ENCODE peak calls at places on chromosomes 1 and 21, in eight cellular contexts. E, Q, K, B, D, Z, F and M are unnamed samples.
A peak's percentile ranks its signal among the peaks of the same experiment; 100 is the strongest.

GRCh38 chr1:229025576-229025975 is 245.3 kb upstream of the RAB4A start:
- DNase-seq in K (no peak), E (no peak), F (no peak), D (no peak), B (no peak), Q (no peak), Z (no peak), M (no peak)

GRCh38 chr1:154446292-154446691 is 41.1 kb downstream of the IL6R start:
- DNase-seq in F (no peak), D (no peak), Q (no peak), E (no peak), Z (peak; percentile 84), K (peak; percentile 96), B (no peak), M (no peak)

GRCh38 chr1:204418174-204419063 is 6.8 kb upstream of the PPP1R15B start:
- DNase-seq in D (no peak), E (no peak), Z (no peak), B (no peak), F (no peak), Q (no peak), K (peak; percentile 35), M (no peak)

GRCh38 chr1:223313415-223313754 is 50.6 kb downstream of the SUSD4 start:
- DNase-seq in F (no peak), B (no peak), Z (no peak), Q (no peak), E (no peak), D (no peak), K (no peak), M (no peak)

GRCh38 chr1:150815871-150816270 is 7.8 kb upstream of the CTSK start:
- DNase-seq in B (no peak), Z (no peak), D (no peak), E (no peak), Q (no peak), F (no peak), K (no peak), M (no peak)

GRCh38 chr1:15848143-15848928 is 829 bp downstream of the SPEN start:
- DNase-seq in K (no peak), Q (peak; percentile 41), Z (peak; percentile 23), D (no peak), E (no peak), B (no peak), F (peak; percentile 80), M (no peak)

GRCh38 chr1:46303872-46304326 is 401 bp downstream of the UQCRH start:
- DNase-seq in E (no peak), F (no peak), Q (no peak), Z (no peak), D (no peak), B (no peak), K (no peak), M (no peak)

GRCh38 chr21:41142051-41142795 is 25.7 kb upstream of the BACE2 start:
- DNase-seq in E (peak; percentile 21), Q (no peak), F (no peak), B (peak; percentile 2), D (peak; percentile 12), Z (peak; percentile 69), K (no peak), M (no peak)

GRCh38 chr1:163796394-163796821 is 474.7 kb downstream of the NUF2 start:
- DNase-seq in E (no peak), Q (no peak), B (no peak), D (no peak), F (no peak), Z (no peak), K (peak; percentile 45), M (no peak)

GRCh38 chr1:21815724-21816311 is 3.8 kb downstream of the LDLRAD2 start:
- DNase-seq in D (no peak), F (no peak), E (no peak), K (no peak), B (no peak), Q (no peak), Z (no peak), M (no peak)

GRCh38 chr1:84027368-84027767 is 28.4 kb upstream of the TTLL7 start:
- DNase-seq in K (no peak), E (no peak), B (no peak), Q (no peak), F (no peak), Z (no peak), D (no peak), M (no peak)

GRCh38 chr1:150567717-150568561 is 11.5 kb downstream of the MCL1 start:
- DNase-seq in Q (no peak), B (peak; percentile 95), K (peak; percentile 99), Z (peak; percentile 98), F (peak; percentile 91), E (peak; percentile 69), D (peak; percentile 43), M (no peak)

GRCh38 chr1:156124557-156125483 is 10.3 kb downstream of the LMNA start:
- DNase-seq in F (peak; percentile 80), K (peak; percentile 48), B (no peak), Z (no peak), D (no peak), E (no peak), Q (peak; percentile 59), M (no peak)

GRCh38 chr1:113745425-113745824 is 13.9 kb downstream of the PHTF1 start:
- DNase-seq in D (no peak), B (peak; percentile 5), E (no peak), K (no peak), Q (no peak), F (no peak), Z (no peak), M (no peak)

GRCh38 chr21:27476696-27477095 is 509.8 kb upstream of the ADAMTS5 start:
- DNase-seq in D (no peak), F (no peak), Z (peak; percentile 67), E (no peak), Q (no peak), K (peak; percentile 80), B (no peak), M (no peak)

GRCh38 chr1:94209425-94209824 is 28.0 kb downstream of the ARHGAP29 start:
- DNase-seq in F (no peak), B (peak; percentile 64), Q (no peak), E (no peak), D (no peak), Z (peak; percentile 59), K (peak; percentile 53), M (no peak)

GRCh38 chr1:160877221-160877620 is 7.8 kb downstream of the ITLN1 start:
- DNase-seq in Z (no peak), F (no peak), D (no peak), Q (no peak), K (no peak), E (no peak), B (no peak), M (no peak)

GRCh38 chr21:33751120-33751519 is 108.8 kb downstream of the ITSN1 start:
- DNase-seq in F (no peak), Z (peak; percentile 27), B (no peak), D (no peak), Q (no peak), K (no peak), E (no peak), M (no peak)

GRCh38 chr1:171343727-171344472 is 29.9 kb downstream of the FMO4 start:
- DNase-seq in E (no peak), Z (no peak), B (no peak), D (no peak), Q (no peak), F (no peak), K (no peak), M (no peak)

GRCh38 chr1:173555651-173556305 is 47.1 kb downstream of the SLC9C2 start:
- DNase-seq in Q (no peak), K (no peak), F (no peak), D (no peak), B (no peak), Z (no peak), E (no peak), M (no peak)

GRCh38 chr1:173551699-173552098 is 51.2 kb downstream of the SLC9C2 start:
- DNase-seq in Q (no peak), K (no peak), B (no peak), F (no peak), E (no peak), D (no peak), Z (no peak), M (no peak)

GRCh38 chr1:173554089-173554488 is 48.8 kb downstream of the SLC9C2 start:
- DNase-seq in D (no peak), B (no peak), F (no peak), E (no peak), K (no peak), Z (no peak), Q (no peak), M (no peak)

GRCh38 chr1:173549813-173550212 is 53.1 kb downstream of the SLC9C2 start:
- DNase-seq in B (no peak), D (no peak), F (no peak), Z (no peak), Q (no peak), E (no peak), K (no peak), M (no peak)

GRCh38 chr1:173554541-173555250 is 48.2 kb downstream of the SLC9C2 start:
- DNase-seq in F (no peak), E (no peak), Z (no peak), K (no peak), D (no peak), Q (no peak), B (peak; percentile 1), M (no peak)
- H3K27ac ChIP-seq in F (no peak overlapping the region), E (no peak overlapping the region), Z (no peak overlapping the region), K (no peak overlapping the region), D (no peak overlapping the region), Q (no peak overlapping the region), B (no peak overlapping the region), M (no peak overlapping the region)

GRCh38 chr1:3146907-3147306 is 77.9 kb downstream of the PRDM16 start:
- DNase-seq in Q (no peak), Z (no peak), F (no peak), K (no peak), B (no peak), D (no peak), E (no peak), M (no peak)
- H3K9me3 ChIP-seq in Q (no peaks in the 10 kb centered on the region), Z (no peaks in the 10 kb centered on the region), F (no peaks in the 10 kb centered on the region), K (no peaks in the 10 kb centered on the region), B (no peaks in the 10 kb centered on the region), D (no peaks in the 10 kb centered on the region), E (no peaks in the 10 kb centered on the region), M (no peaks in the 10 kb centered on the region)

GRCh38 chr1:192844360-192844759 is 35.5 kb downstream of the RGS2 start:
- DNase-seq in Q (no peak), B (no peak), E (no peak), F (no peak), K (no peak), Z (no peak), D (no peak), M (no peak)
- H3K27ac ChIP-seq in Q (no peak overlapping the region), B (no peak overlapping the region), E (no peak overlapping the region), F (no peak overlapping the region), K (no peak overlapping the region), Z (no peak overlapping the region), D (no peak overlapping the region), M (no peak overlapping the region)

GRCh38 chr1:31458287-31458896 is 45.4 kb downstream of the SERINC2 start:
- DNase-seq in F (no peak), Q (no peak), Z (no peak), B (no peak), D (no peak), E (no peak), K (no peak), M (no peak)
- H3K9me3 ChIP-seq in F (peaks cover 21% of the 10 kb centered on the region), Q (peaks cover 20% of the 10 kb centered on the region), Z (no peaks in the 10 kb centered on the region), B (peaks cover 49% of the 10 kb centered on the region), D (peaks cover 54% of the 10 kb centered on the region), E (peaks cover 29% of the 10 kb centered on the region), K (peaks cover 3% of the 10 kb centered on the region), M (peaks cover 54% of the 10 kb centered on the region)

GRCh38 chr1:19360026-19360813 is 48.1 kb downstream of the SLC66A1 start:
- DNase-seq in D (no peak), Q (no peak), Z (no peak), E (no peak), F (no peak), K (no peak), B (no peak), M (no peak)
- H3K27ac ChIP-seq in D (no peak overlapping the region), Q (no peak overlapping the region), Z (no peak overlapping the region), E (no peak overlapping the region), F (no peak overlapping the region), K (no peak overlapping the region), B (no peak overlapping the region), M (peak overlapping the region; percentile 65)